ENCODE peak calls at places on chromosomes 16 and 17, in ten cellular contexts. F is NCI-H1092; O is left ventricle myocardium inferior; I is EH; G is iris pigment epithelial cell; R is A549; Y is activated naive CD8-positive, alpha-beta T cell treated with anti-CD3 and anti-CD28 coated beads, Interleukin-2, amount 50 U/mL, for 24 hours; A is left colon; K is stimulated activated CD8-positive, alpha-beta memory T cell treated with anti-CD3 and anti-CD28 coated beads, Interleukin-4, amount 100 ng/mL, for 4 hours; H is astrocyte of the spinal cord. U is an unnamed sample.

GRCh38 chr16:85898521-85899442 is at the start of gene IRF8:
- DNase-seq in I (peak; percentile 22), O (peak; percentile 73), R (no peak), F (no peak), Y (peak; percentile 93), A (peak; percentile 91), G (peak; percentile 69), H (no peak), K (peak; percentile 62), U (no peak)

GRCh38 chr17:72838581-72838980 is 253.9 kb downstream of the SLC39A11 start:
- DNase-seq in Y (no peak), F (no peak), O (no peak), I (peak; percentile 32), H (no peak), G (peak; percentile 5), R (no peak), A (no peak), K (no peak), U (no peak)

GRCh38 chr17:72614871-72615626 is 477.4 kb downstream of the SLC39A11 start:
- DNase-seq in R (peak; percentile 81), H (peak; percentile 81), A (peak; percentile 70), K (no peak), G (peak; percentile 58), Y (no peak), F (no peak), O (no peak), I (peak; percentile 76), U (no peak)

GRCh38 chr16:84735846-84736586 is 36.2 kb downstream of the USP10 start:
- DNase-seq in F (peak; percentile 49), R (no peak), G (no peak), I (no peak), O (no peak), A (peak; percentile 72), K (no peak), Y (no peak), H (no peak), U (no peak)

GRCh38 chr17:43418441-43419374 is 19.9 kb downstream of the ARL4D start:
- DNase-seq in F (peak; percentile 48), A (peak; percentile 26), G (peak; percentile 92), K (no peak), Y (no peak), R (peak; percentile 97), I (peak; percentile 97), H (peak; percentile 90), O (peak; percentile 38), U (no peak)

GRCh38 chr16:10579965-10580918 is at the start of gene EMP2:
- DNase-seq in H (peak; percentile 68), R (peak; percentile 90), A (peak; percentile 85), F (no peak), Y (no peak), G (peak; percentile 50), I (peak; percentile 79), K (no peak), O (peak; percentile 88), U (no peak)

GRCh38 chr17:4591529-4591928 is 7.2 kb downstream of the SMTNL2 start:
- DNase-seq in F (no peak), A (no peak), R (peak; percentile 46), Y (no peak), O (no peak), G (peak; percentile 48), H (no peak), I (peak; percentile 16), K (no peak), U (no peak)

GRCh38 chr17:77279448-77280303 is 138.9 kb downstream of the SEC14L1 start:
- DNase-seq in I (no peak), R (no peak), K (no peak), H (no peak), O (no peak), A (peak; percentile 43), G (peak; percentile 29), F (no peak), Y (no peak), U (no peak)

GRCh38 chr16:3950343-3951193 is 70.1 kb upstream of the CREBBP start:
- DNase-seq in I (peak; percentile 99), R (no peak), A (peak; percentile 61), H (peak; percentile 94), O (peak; percentile 86), K (no peak), Y (no peak), G (peak; percentile 99), F (no peak), U (no peak)

GRCh38 chr17:58968662-58969061 is 138.0 kb downstream of the TRIM37 start:
- DNase-seq in K (no peak), O (no peak), G (peak; percentile 21), Y (no peak), F (no peak), H (no peak), A (no peak), R (no peak), I (peak; percentile 35), U (no peak)

GRCh38 chr17:50474523-50474922 is 4.1 kb upstream of the RSAD1 start:
- DNase-seq in I (no peak), F (no peak), A (no peak), R (no peak), Y (no peak), K (no peak), G (no peak), H (no peak), O (no peak), U (no peak)

GRCh38 chr16:3094289-3095027 is 4.6 kb downstream of the ZSCAN10 start:
- DNase-seq in H (peak; percentile 27), Y (peak; percentile 62), O (no peak), R (no peak), A (peak; percentile 55), I (peak; percentile 42), G (peak; percentile 39), F (no peak), K (no peak), U (no peak)

GRCh38 chr17:57533684-57534305 is 211.3 kb downstream of the CCDC182 start:
- DNase-seq in I (no peak), H (no peak), F (no peak), Y (no peak), K (no peak), G (no peak), R (no peak), A (no peak), O (no peak), U (no peak)

GRCh38 chr16:31090540-31090939 is 1.8 kb upstream of the PRSS53 start:
- DNase-seq in O (no peak), Y (no peak), H (peak; percentile 73), I (peak; percentile 67), K (no peak), F (no peak), A (no peak), R (no peak), G (peak; percentile 73), U (no peak)

GRCh38 chr16:30659507-30660423 is 1.5 kb downstream of the FBRS start:
- DNase-seq in O (no peak), F (no peak), Y (peak; percentile 60), H (peak; percentile 8), I (peak; percentile 27), R (no peak), A (peak; percentile 55), K (no peak), G (peak; percentile 14), U (no peak)

GRCh38 chr17:64728041-64728695 is 66.1 kb upstream of the SMURF2 start:
- DNase-seq in A (no peak), H (no peak), R (no peak), F (no peak), I (no peak), Y (no peak), O (no peak), G (peak; percentile 19), K (no peak), U (no peak)

GRCh38 chr17:16446338-16446983 is 31.1 kb downstream of the TRPV2 start:
- DNase-seq in H (no peak), R (no peak), I (peak; percentile 20), A (no peak), Y (no peak), G (no peak), O (no peak), K (no peak), F (no peak), U (no peak)

GRCh38 chr16:87829123-87829980 is 40.0 kb downstream of the SLC7A5 start:
- DNase-seq in Y (no peak), G (no peak), R (no peak), F (no peak), K (no peak), A (no peak), H (no peak), O (no peak), I (no peak), U (no peak)

GRCh38 chr17:60743812-60744211 is 66.2 kb downstream of the BCAS3 start:
- DNase-seq in A (no peak), Y (no peak), H (peak; percentile 77), F (no peak), I (peak; percentile 74), O (no peak), K (no peak), R (no peak), G (no peak), U (peak; percentile 50)

GRCh38 chr16:70674221-70675014 is 11.4 kb downstream of the MTSS2 start:
- DNase-seq in G (no peak), O (no peak), F (no peak), I (no peak), K (no peak), A (no peak), Y (no peak), R (no peak), H (no peak), U (no peak)

GRCh38 chr17:41538565-41538991 is 10.5 kb upstream of the KRT19 start:
- DNase-seq in H (no peak), O (no peak), I (peak; percentile 83), A (no peak), Y (no peak), G (no peak), F (no peak), K (no peak), R (no peak), U (no peak)

GRCh38 chr16:10408824-10409381 is 23.0 kb downstream of the ATF7IP2 start:
- DNase-seq in I (no peak), O (no peak), H (peak; percentile 5), A (no peak), Y (no peak), G (peak; percentile 37), R (no peak), F (no peak), K (no peak), U (no peak)

GRCh38 chr16:9144106-9144505 is 52.7 kb downstream of the HAPSTR1 start:
- DNase-seq in Y (no peak), R (no peak), F (no peak), G (no peak), K (no peak), A (no peak), H (no peak), O (no peak), I (no peak), U (no peak)

GRCh38 chr17:39979865-39980401 is 674 bp upstream of the PSMD3 start:
- DNase-seq in G (peak; percentile 54), R (peak; percentile 56), Y (no peak), I (no peak), F (no peak), H (no peak), O (no peak), A (peak; percentile 42), K (no peak), U (peak; percentile 22)

U was measured in SK-N-MC.